ENCODE peak calls at places on chromosomes 4 and X, in four cellular contexts. S is mesenchymal stem cell, Q is RPMI8226, L is NCI-H2081. O is an unnamed sample.

GRCh38 chr4:99998062-99998880 is 48.2 kb upstream of the H2AZ1 start:
- DNase-seq in S (peak), Q (peak), L (peak), O (no peak)

GRCh38 chr4:74230902-74231499 is 73.1 kb downstream of the MTHFD2L start:
- DNase-seq in S (peak), Q (peak), L (no peak), O (no peak)

GRCh38 chr4:53937918-53938317 is 126.5 kb downstream of the CHIC2 start:
- DNase-seq in S (peak), Q (no peak), L (no peak), O (no peak)

GRCh38 chrX:9338986-9339385 is 125.9 kb upstream of the TBL1X start:
- DNase-seq in S (no peak), Q (no peak), L (no peak), O (no peak)

GRCh38 chr4:151850751-151851150 is 89.9 kb upstream of the GATB start:
- DNase-seq in S (peak), Q (no peak), L (no peak), O (no peak)

GRCh38 chr4:110869114-110869513 is 246.2 kb upstream of the PITX2 start:
- DNase-seq in S (no peak), Q (no peak), L (no peak), O (no peak)

GRCh38 chr4:15414601-15415091 is 13.2 kb upstream of the C1QTNF7 start:
- DNase-seq in S (no peak), Q (no peak), L (no peak), O (no peak)

GRCh38 chr4:141686146-141686775 is 49.9 kb downstream of the IL15 start:
- DNase-seq in S (peak), Q (no peak), L (peak), O (no peak)

GRCh38 chr4:134952305-134952704 is 750.7 kb upstream of the PABPC4L start:
- DNase-seq in S (no peak), Q (no peak), L (no peak), O (no peak)

GRCh38 chr4:5524900-5525299 is 183.5 kb downstream of the EVC2 start:
- DNase-seq in S (peak), Q (peak), L (no peak), O (peak)

GRCh38 chr4:6172093-6172926 is 28.0 kb downstream of the JAKMIP1 start:
- DNase-seq in S (no peak), Q (no peak), L (no peak), O (no peak)

GRCh38 chr4:34850426-34850825 is 1393.9 kb downstream of the ARAP2 start:
- DNase-seq in S (no peak), Q (no peak), L (no peak), O (no peak)

GRCh38 chr4:25884040-25884788 is 21.4 kb upstream of the SEL1L3 start:
- DNase-seq in S (peak), Q (no peak), L (no peak), O (no peak)

GRCh38 chrX:63755892-63756291 is 29.1 kb downstream of the ARHGEF9 start:
- DNase-seq in S (no peak), Q (no peak), L (no peak), O (no peak)

GRCh38 chr4:73172166-73172565 is 86.4 kb downstream of the ANKRD17 start:
- DNase-seq in S (peak), Q (no peak), L (no peak), O (no peak)

O was measured in DMS 273 treated with DMSO at 0.1 percent for 48 hours.